ENCODE peak calls at places on chromosomes 12 and 14, in six cellular contexts. R is foreskin fibroblast, O is neural progenitor cell, L is upper lobe of right lung, V is kidney epithelial cell, H is choroid plexus epithelial cell. Z is an unnamed sample.

GRCh38 chr12:104180389-104180788 is 35.2 kb upstream of the TXNRD1 start:
- DNase-seq in H (peak), V (no peak), R (peak), O (no peak), L (no peak), Z (no peak)

GRCh38 chr14:52949711-52950409 is 990 bp downstream of the FERMT2 start:
- DNase-seq in R (peak), V (no peak), O (peak), L (no peak), H (peak), Z (no peak)

GRCh38 chr14:91980157-91980556 is 32.7 kb upstream of the FBLN5 start:
- DNase-seq in H (peak), L (no peak), R (peak), O (no peak), V (peak), Z (no peak)

GRCh38 chr12:124761876-124762275 is 101.8 kb downstream of the SCARB1 start:
- DNase-seq in L (no peak), R (no peak), H (peak), O (no peak), V (no peak), Z (no peak)

GRCh38 chr12:96846313-96846712 is 60.7 kb upstream of the NEDD1 start:
- DNase-seq in R (no peak), O (peak), V (no peak), H (peak), L (no peak), Z (no peak)

GRCh38 chr14:65720743-65721142 is 308.2 kb downstream of the FUT8 start:
- DNase-seq in O (no peak), R (no peak), H (no peak), L (no peak), V (no peak), Z (no peak)

GRCh38 chr12:70240677-70241076 is 2.6 kb upstream of the CNOT2 start:
- DNase-seq in R (no peak), H (no peak), V (no peak), O (no peak), L (no peak), Z (no peak)

GRCh38 chr12:116881325-116881866 is at the start of gene HRK:
- DNase-seq in V (no peak), H (peak), O (no peak), R (no peak), L (no peak), Z (peak)